ENCODE peak calls at places on chromosomes 11 and 22, in seven cellular contexts. One of them, this sample, is unnamed. For H3K4me1, the result is how much of the 10 kb centered on the place peaks cover.

GRCh38 chr22:49201046-49201970 is 626.4 kb downstream of the BRD1 start:
- DNase-seq in heart right ventricle: no peak
- DNase-seq in osteoblast: peak
- DNase-seq in psoas muscle: no peak
- DNase-seq in stomach: peak
- DNase-seq in ovary: peak
- DNase-seq in astrocyte: no peak
- DNase-seq in this sample: no peak

GRCh38 chr11:128283445-128283844 is 303.9 kb downstream of the ETS1 start:
- DNase-seq in heart right ventricle: no peak
- DNase-seq in osteoblast: no peak
- DNase-seq in psoas muscle: no peak
- DNase-seq in stomach: no peak
- DNase-seq in ovary: no peak
- DNase-seq in astrocyte: peak
- DNase-seq in this sample: no peak

GRCh38 chr11:120832609-120833221 is 191.2 kb upstream of the TBCEL start:
- DNase-seq in heart right ventricle: no peak
- DNase-seq in osteoblast: peak
- DNase-seq in psoas muscle: no peak
- DNase-seq in stomach: no peak
- DNase-seq in ovary: no peak
- DNase-seq in astrocyte: no peak
- DNase-seq in this sample: no peak

GRCh38 chr11:24622262-24622661 is 125.4 kb downstream of the LUZP2 start:
- DNase-seq in heart right ventricle: no peak
- DNase-seq in osteoblast: no peak
- DNase-seq in psoas muscle: no peak
- DNase-seq in stomach: no peak
- DNase-seq in ovary: no peak
- DNase-seq in astrocyte: no peak
- DNase-seq in this sample: no peak

GRCh38 chr11:795638-796564 is 2.2 kb downstream of the SLC25A22 start:
- DNase-seq in heart right ventricle: peak
- DNase-seq in osteoblast: peak
- DNase-seq in psoas muscle: peak
- DNase-seq in stomach: peak
- DNase-seq in ovary: peak
- DNase-seq in astrocyte: peak
- DNase-seq in this sample: peak

GRCh38 chr11:548700-549603 is 11.6 kb downstream of the LMNTD2 start:
- DNase-seq in heart right ventricle: no peak
- DNase-seq in osteoblast: no peak
- DNase-seq in psoas muscle: no peak
- DNase-seq in stomach: no peak
- DNase-seq in ovary: no peak
- DNase-seq in astrocyte: peak
- DNase-seq in this sample: no peak

GRCh38 chr22:41770715-41771452 is 29.6 kb upstream of the CCDC134 start:
- DNase-seq in heart right ventricle: no peak
- DNase-seq in osteoblast: no peak
- DNase-seq in psoas muscle: no peak
- DNase-seq in stomach: no peak
- DNase-seq in ovary: no peak
- DNase-seq in astrocyte: no peak
- DNase-seq in this sample: no peak

GRCh38 chr22:32660292-32660691 is 141.2 kb upstream of the TIMP3 start:
- DNase-seq in heart right ventricle: peak
- DNase-seq in osteoblast: peak
- DNase-seq in psoas muscle: peak
- DNase-seq in stomach: peak
- DNase-seq in ovary: peak
- DNase-seq in astrocyte: peak
- DNase-seq in this sample: peak

GRCh38 chr11:122673706-122674105 is 18.2 kb downstream of the UBASH3B start:
- DNase-seq in heart right ventricle: no peak
- DNase-seq in osteoblast: no peak
- DNase-seq in psoas muscle: no peak
- DNase-seq in stomach: no peak
- DNase-seq in ovary: no peak
- DNase-seq in astrocyte: peak
- DNase-seq in this sample: no peak

GRCh38 chr11:4751201-4751600 is 18.5 kb downstream of the OR51F1 start:
- DNase-seq in heart right ventricle: no peak
- DNase-seq in osteoblast: no peak
- DNase-seq in psoas muscle: no peak
- DNase-seq in stomach: no peak
- DNase-seq in ovary: no peak
- DNase-seq in astrocyte: no peak
- DNase-seq in this sample: no peak

GRCh38 chr22:50014655-50015401 is 2.3 kb upstream of the IL17REL start:
- DNase-seq in heart right ventricle: no peak
- DNase-seq in osteoblast: peak
- DNase-seq in psoas muscle: no peak
- DNase-seq in stomach: no peak
- DNase-seq in ovary: no peak
- DNase-seq in astrocyte: no peak
- DNase-seq in this sample: no peak

GRCh38 chr11:13357232-13357631 is 79.6 kb downstream of the BMAL1 start:
- DNase-seq in heart right ventricle: no peak
- DNase-seq in osteoblast: no peak
- DNase-seq in psoas muscle: no peak
- DNase-seq in stomach: no peak
- DNase-seq in ovary: no peak
- DNase-seq in astrocyte: no peak
- DNase-seq in this sample: no peak

GRCh38 chr11:134027671-134028070 is 41.2 kb upstream of the JAM3 start:
- DNase-seq in heart right ventricle: no peak
- DNase-seq in osteoblast: no peak
- DNase-seq in psoas muscle: no peak
- DNase-seq in stomach: no peak
- DNase-seq in ovary: no peak
- DNase-seq in astrocyte: no peak
- DNase-seq in this sample: no peak

GRCh38 chr11:22416462-22416861 is 78.3 kb downstream of the SLC17A6 start:
- DNase-seq in heart right ventricle: no peak
- DNase-seq in osteoblast: no peak
- DNase-seq in psoas muscle: no peak
- DNase-seq in stomach: no peak
- DNase-seq in ovary: no peak
- DNase-seq in astrocyte: no peak
- DNase-seq in this sample: no peak

GRCh38 chr22:26642465-26643367 is 14.7 kb upstream of the MIAT start:
- DNase-seq in heart right ventricle: peak
- DNase-seq in osteoblast: no peak
- DNase-seq in psoas muscle: no peak
- DNase-seq in stomach: peak
- DNase-seq in ovary: no peak
- DNase-seq in astrocyte: peak
- DNase-seq in this sample: peak

GRCh38 chr11:96794152-96794551 is 404.3 kb downstream of the JRKL start:
- DNase-seq in heart right ventricle: no peak
- DNase-seq in osteoblast: no peak
- DNase-seq in psoas muscle: no peak
- DNase-seq in stomach: no peak
- DNase-seq in ovary: no peak
- DNase-seq in astrocyte: no peak
- DNase-seq in this sample: no peak

GRCh38 chr11:3158131-3158591 is 6.9 kb downstream of the OSBPL5 start:
- DNase-seq in heart right ventricle: no peak
- DNase-seq in osteoblast: peak
- DNase-seq in psoas muscle: peak
- DNase-seq in stomach: no peak
- DNase-seq in ovary: no peak
- DNase-seq in astrocyte: no peak
- DNase-seq in this sample: no peak

GRCh38 chr22:44667829-44668189 is 34.2 kb upstream of the PRR5 start:
- DNase-seq in heart right ventricle: no peak
- DNase-seq in osteoblast: no peak
- DNase-seq in psoas muscle: peak
- DNase-seq in stomach: no peak
- DNase-seq in ovary: no peak
- DNase-seq in astrocyte: no peak
- DNase-seq in this sample: peak

GRCh38 chr11:112881461-112881860 is 79.8 kb upstream of the NCAM1 start:
- DNase-seq in heart right ventricle: peak
- DNase-seq in osteoblast: no peak
- DNase-seq in psoas muscle: peak
- DNase-seq in stomach: peak
- DNase-seq in ovary: peak
- DNase-seq in astrocyte: peak
- DNase-seq in this sample: peak
- H3K4me3 ChIP-seq in heart right ventricle: peak
- H3K4me3 ChIP-seq in osteoblast: peak
- H3K4me3 ChIP-seq in psoas muscle: peak
- H3K4me3 ChIP-seq in stomach: peak
- H3K4me3 ChIP-seq in ovary: peak
- H3K4me3 ChIP-seq in astrocyte: peak
- H3K4me3 ChIP-seq in this sample: no peak

DNA sequence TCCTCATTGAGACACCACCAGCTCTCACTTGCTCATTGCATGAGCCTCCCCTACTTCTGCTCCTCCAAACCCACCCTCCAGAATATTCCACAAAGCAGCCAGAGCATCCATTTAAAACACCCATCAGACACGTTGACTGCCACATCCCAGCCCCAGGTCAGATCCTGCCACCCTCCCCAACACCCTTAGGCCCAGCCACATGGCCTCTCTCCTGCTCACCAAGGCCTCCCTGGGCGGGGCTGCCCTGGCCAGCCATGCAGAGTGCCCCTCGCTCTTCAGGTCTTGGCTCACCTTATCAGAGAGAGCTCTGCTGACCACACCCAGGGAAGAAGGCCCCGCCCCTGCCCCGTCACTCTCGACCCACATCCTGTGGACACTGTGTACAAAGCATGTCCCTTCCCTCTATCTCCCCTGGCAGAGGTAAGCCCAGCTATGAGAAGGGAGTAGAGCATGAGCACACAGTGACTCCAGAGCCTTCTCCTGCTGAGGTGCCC is 106.8 kb downstream of the MICAL3 start:
- DNase-seq in heart right ventricle: no peak
- DNase-seq in osteoblast: no peak
- DNase-seq in psoas muscle: peak
- DNase-seq in stomach: no peak
- DNase-seq in ovary: no peak
- DNase-seq in astrocyte: no peak
- DNase-seq in this sample: peak
- H3K27ac ChIP-seq in heart right ventricle: peak
- H3K27ac ChIP-seq in osteoblast: no peak
- H3K27ac ChIP-seq in psoas muscle: peak
- H3K27ac ChIP-seq in stomach: no peak
- H3K27ac ChIP-seq in ovary: no peak
- H3K27ac ChIP-seq in astrocyte: no peak
- H3K27ac ChIP-seq in this sample: no peak

GRCh38 chr11:118938491-118939411 is 13.0 kb upstream of the BCL9L start:
- DNase-seq in heart right ventricle: no peak
- DNase-seq in osteoblast: peak
- DNase-seq in psoas muscle: no peak
- DNase-seq in stomach: no peak
- DNase-seq in ovary: no peak
- DNase-seq in astrocyte: peak
- DNase-seq in this sample: peak

GRCh38 chr11:118935381-118935780 is 9.7 kb upstream of the BCL9L start:
- DNase-seq in heart right ventricle: no peak
- DNase-seq in osteoblast: no peak
- DNase-seq in psoas muscle: no peak
- DNase-seq in stomach: no peak
- DNase-seq in ovary: no peak
- DNase-seq in astrocyte: no peak
- DNase-seq in this sample: no peak

GRCh38 chr11:118939948-118940598 is 14.3 kb upstream of the BCL9L start:
- DNase-seq in heart right ventricle: no peak
- DNase-seq in osteoblast: peak
- DNase-seq in psoas muscle: no peak
- DNase-seq in stomach: no peak
- DNase-seq in ovary: no peak
- DNase-seq in astrocyte: no peak
- DNase-seq in this sample: no peak

GRCh38 chr11:118933486-118933885 is 7.8 kb upstream of the BCL9L start:
- DNase-seq in heart right ventricle: peak
- DNase-seq in osteoblast: peak
- DNase-seq in psoas muscle: no peak
- DNase-seq in stomach: peak
- DNase-seq in ovary: peak
- DNase-seq in astrocyte: no peak
- DNase-seq in this sample: no peak

GRCh38 chr11:118939412-118939915 is 13.7 kb upstream of the BCL9L start:
- DNase-seq in heart right ventricle: no peak
- DNase-seq in osteoblast: peak
- DNase-seq in psoas muscle: no peak
- DNase-seq in stomach: no peak
- DNase-seq in ovary: no peak
- DNase-seq in astrocyte: no peak
- DNase-seq in this sample: no peak
- H3K4me1 ChIP-seq in heart right ventricle: under half
- H3K4me1 ChIP-seq in osteoblast: under half
- H3K4me1 ChIP-seq in psoas muscle: under half
- H3K4me1 ChIP-seq in stomach: under half
- H3K4me1 ChIP-seq in ovary: under half
- H3K4me1 ChIP-seq in astrocyte: under half
- H3K4me1 ChIP-seq in this sample: under half

GRCh38 chr22:48050836-48051235 is 1288.4 kb downstream of the TBC1D22A start:
- DNase-seq in heart right ventricle: no peak
- DNase-seq in osteoblast: no peak
- DNase-seq in psoas muscle: no peak
- DNase-seq in stomach: no peak
- DNase-seq in ovary: no peak
- DNase-seq in astrocyte: no peak
- DNase-seq in this sample: no peak
- H3K4me3 ChIP-seq in heart right ventricle: no peak
- H3K4me3 ChIP-seq in osteoblast: no peak
- H3K4me3 ChIP-seq in psoas muscle: no peak
- H3K4me3 ChIP-seq in stomach: no peak
- H3K4me3 ChIP-seq in ovary: no peak
- H3K4me3 ChIP-seq in astrocyte: no peak
- H3K4me3 ChIP-seq in this sample: no peak